ENCODE peak calls at places on chromosomes 2 and 18, in eight cellular contexts. D is natural killer cell; P is activated naive CD8-positive, alpha-beta T cell treated with anti-CD3 and anti-CD28 coated beads, Interleukin-2, amount 50 U/mL, for 24 hours; J is thoracic aorta; I is activated CD8-positive, alpha-beta memory T cell treated with anti-CD3 and anti-CD28 coated beads, Interleukin-2, amount 10 ng/mL, durations not matched to agents 7 days and 5 days; R is A549; Y is naive thymus-derived CD8-positive, alpha-beta T cell; K is CD4-positive, alpha-beta T cell. Z is an unnamed sample.

GRCh38 chr2:77566131-77566530 is 44.0 kb upstream of the LRRTM4 start:
- ATAC-seq in P (no peak), Y (no peak), I (no peak), K (no peak), R (no peak), J (no peak), D (no peak), Z (no peak)

GRCh38 chr2:223026357-223027110 is 25.5 kb upstream of the KCNE4 start:
- ATAC-seq in I (no peak), R (peak), Y (no peak), J (no peak), K (no peak), D (no peak), P (no peak), Z (no peak)

GRCh38 chr2:61671561-61672315 is 133.6 kb upstream of the XPO1 start:
- ATAC-seq in I (no peak), P (no peak), R (peak), Y (no peak), D (no peak), J (no peak), K (no peak), Z (peak)

GRCh38 chr2:216548901-216549321 is 50.3 kb downstream of the RPL37A start:
- ATAC-seq in P (no peak), R (no peak), I (no peak), D (no peak), K (no peak), J (no peak), Y (no peak), Z (peak)

GRCh38 chr2:160868891-160869290 is 291.3 kb upstream of the TANK start:
- ATAC-seq in D (no peak), P (no peak), I (no peak), Y (no peak), R (peak), K (no peak), J (no peak), Z (no peak)

GRCh38 chr18:67783215-67783946 is 266.9 kb upstream of the DSEL start:
- ATAC-seq in K (no peak), P (peak), Y (no peak), R (no peak), D (no peak), I (no peak), J (no peak), Z (no peak)

GRCh38 chr18:12315911-12316310 is 7.9 kb downstream of the TUBB6 start:
- ATAC-seq in I (no peak), J (no peak), P (no peak), K (no peak), Y (no peak), R (no peak), D (no peak), Z (peak)

GRCh38 chr2:173654896-173655265 is 300.2 kb downstream of the CDCA7 start:
- ATAC-seq in I (no peak), J (no peak), Y (no peak), K (no peak), P (no peak), D (no peak), R (no peak), Z (no peak)

GRCh38 chr18:52963481-52963880 is 623.5 kb downstream of the DCC start:
- ATAC-seq in K (no peak), J (no peak), I (no peak), D (no peak), R (no peak), Y (no peak), P (no peak), Z (no peak)

GRCh38 chr18:11494093-11494492 is 115.3 kb upstream of the SLC35G4 start:
- ATAC-seq in J (no peak), P (no peak), Y (no peak), R (no peak), I (no peak), D (no peak), K (no peak), Z (no peak)

GRCh38 chr2:191187105-191187829 is 36.5 kb upstream of the STAT4 start:
- ATAC-seq in K (no peak), J (no peak), R (no peak), P (no peak), D (no peak), I (no peak), Y (no peak), Z (no peak)

GRCh38 chr18:14947482-14948162 is 199.7 kb downstream of the ANKRD30B start:
- ATAC-seq in K (no peak), J (no peak), Y (no peak), D (no peak), P (no peak), R (no peak), I (no peak), Z (no peak)

GRCh38 chr18:61541673-61542072 is 208.4 kb downstream of the CDH20 start:
- ATAC-seq in P (no peak), I (no peak), K (no peak), J (no peak), D (no peak), R (no peak), Y (no peak), Z (no peak)

GRCh38 chr2:135246856-135247255 is 194.8 kb downstream of the RAB3GAP1 start:
- ATAC-seq in Y (no peak), D (no peak), K (no peak), P (no peak), J (no peak), R (no peak), I (no peak), Z (no peak)

GRCh38 chr2:85755122-85756027 is 1.6 kb downstream of the ATOH8 start:
- ATAC-seq in D (no peak), Y (peak), I (peak), R (peak), K (peak), J (no peak), P (peak), Z (no peak)

GRCh38 chr2:120060088-120060623 is 47.3 kb downstream of the EPB41L5 start:
- ATAC-seq in Y (no peak), J (no peak), I (no peak), K (no peak), R (no peak), P (no peak), D (no peak), Z (no peak)